ENCODE peak calls at places on chromosomes 12 and 14, in four cellular contexts. One of them, this sample, is unnamed.

GRCh38 chr12:81284137-81284536 is 206.3 kb downstream of the ACSS3 start:
- DNase-seq in effector memory CD8-positive, alpha-beta T cell: no peak
- DNase-seq in NCI-H524 treated with DMSO at 0.1 percent for 48 hours: no peak
- DNase-seq in mesothelial cell of epicardium: no peak
- DNase-seq in this sample: no peak

GRCh38 chr12:128754275-128754674 is 69.5 kb downstream of the SLC15A4 start:
- DNase-seq in NCI-H524 treated with DMSO at 0.1 percent for 48 hours: no peak
- DNase-seq in effector memory CD8-positive, alpha-beta T cell: no peak
- DNase-seq in mesothelial cell of epicardium: no peak
- DNase-seq in this sample: no peak

GRCh38 chr12:51705450-51705849 is 114.4 kb downstream of the SCN8A start:
- DNase-seq in NCI-H524 treated with DMSO at 0.1 percent for 48 hours: no peak
- DNase-seq in effector memory CD8-positive, alpha-beta T cell: no peak
- DNase-seq in mesothelial cell of epicardium: no peak
- DNase-seq in this sample: no peak

GRCh38 chr14:36773136-36773540 is 111.5 kb downstream of the PAX9 start:
- DNase-seq in mesothelial cell of epicardium: no peak
- DNase-seq in NCI-H524 treated with DMSO at 0.1 percent for 48 hours: no peak
- DNase-seq in effector memory CD8-positive, alpha-beta T cell: no peak
- DNase-seq in this sample: no peak

GRCh38 chr12:48958049-48958388 is 732 bp upstream of the ARF3 start:
- DNase-seq in effector memory CD8-positive, alpha-beta T cell: no peak
- DNase-seq in NCI-H524 treated with DMSO at 0.1 percent for 48 hours: no peak
- DNase-seq in mesothelial cell of epicardium: no peak
- DNase-seq in this sample: no peak

GRCh38 chr12:65799331-65799730 is 25.0 kb upstream of the HMGA2 start:
- DNase-seq in mesothelial cell of epicardium: no peak
- DNase-seq in effector memory CD8-positive, alpha-beta T cell: no peak
- DNase-seq in NCI-H524 treated with DMSO at 0.1 percent for 48 hours: no peak
- DNase-seq in this sample: no peak

GRCh38 chr12:23631991-23632390 is 317.5 kb downstream of the SOX5 start:
- DNase-seq in effector memory CD8-positive, alpha-beta T cell: no peak
- DNase-seq in NCI-H524 treated with DMSO at 0.1 percent for 48 hours: no peak
- DNase-seq in mesothelial cell of epicardium: no peak
- DNase-seq in this sample: no peak

GRCh38 chr14:44989497-44990440 is 27.8 kb downstream of the TOGARAM1 start:
- DNase-seq in NCI-H524 treated with DMSO at 0.1 percent for 48 hours: no peak
- DNase-seq in effector memory CD8-positive, alpha-beta T cell: no peak
- DNase-seq in mesothelial cell of epicardium: no peak
- DNase-seq in this sample: no peak

GRCh38 chr12:105761075-105761474 is 377.7 kb downstream of the NUAK1 start:
- DNase-seq in mesothelial cell of epicardium: no peak
- DNase-seq in NCI-H524 treated with DMSO at 0.1 percent for 48 hours: no peak
- DNase-seq in effector memory CD8-positive, alpha-beta T cell: no peak
- DNase-seq in this sample: no peak

GRCh38 chr12:84508325-84508861 is 404.2 kb downstream of the SLC6A15 start:
- DNase-seq in mesothelial cell of epicardium: no peak
- DNase-seq in effector memory CD8-positive, alpha-beta T cell: no peak
- DNase-seq in NCI-H524 treated with DMSO at 0.1 percent for 48 hours: no peak
- DNase-seq in this sample: peak

GRCh38 chr12:100499416-100499815 is 25.8 kb downstream of the NR1H4 start:
- DNase-seq in mesothelial cell of epicardium: no peak
- DNase-seq in effector memory CD8-positive, alpha-beta T cell: no peak
- DNase-seq in NCI-H524 treated with DMSO at 0.1 percent for 48 hours: no peak
- DNase-seq in this sample: no peak

GRCh38 chr12:3772380-3772779 is 19.5 kb upstream of the CRACR2A start:
- DNase-seq in effector memory CD8-positive, alpha-beta T cell: no peak
- DNase-seq in mesothelial cell of epicardium: no peak
- DNase-seq in NCI-H524 treated with DMSO at 0.1 percent for 48 hours: no peak
- DNase-seq in this sample: no peak

GRCh38 chr12:12979731-12980259 is 20.3 kb downstream of the HEBP1 start:
- DNase-seq in mesothelial cell of epicardium: no peak
- DNase-seq in NCI-H524 treated with DMSO at 0.1 percent for 48 hours: no peak
- DNase-seq in effector memory CD8-positive, alpha-beta T cell: no peak
- DNase-seq in this sample: no peak

GRCh38 chr14:94345344-94346072 is 22.4 kb upstream of the SERPINA6 start:
- DNase-seq in effector memory CD8-positive, alpha-beta T cell: peak
- DNase-seq in NCI-H524 treated with DMSO at 0.1 percent for 48 hours: no peak
- DNase-seq in mesothelial cell of epicardium: no peak
- DNase-seq in this sample: no peak

GRCh38 chr12:40065636-40066035 is 40.2 kb downstream of the SLC2A13 start:
- DNase-seq in NCI-H524 treated with DMSO at 0.1 percent for 48 hours: no peak
- DNase-seq in mesothelial cell of epicardium: no peak
- DNase-seq in effector memory CD8-positive, alpha-beta T cell: no peak
- DNase-seq in this sample: no peak

GRCh38 chr12:56032006-56032405 is 9.7 kb upstream of the RPS26 start:
- DNase-seq in effector memory CD8-positive, alpha-beta T cell: no peak
- DNase-seq in NCI-H524 treated with DMSO at 0.1 percent for 48 hours: no peak
- DNase-seq in mesothelial cell of epicardium: no peak
- DNase-seq in this sample: no peak

GRCh38 chr14:80523518-80524117 is 312.3 kb upstream of the DIO2 start:
- DNase-seq in effector memory CD8-positive, alpha-beta T cell: no peak
- DNase-seq in NCI-H524 treated with DMSO at 0.1 percent for 48 hours: peak
- DNase-seq in mesothelial cell of epicardium: no peak
- DNase-seq in this sample: peak

GRCh38 chr12:96810057-96810456 is 97.0 kb upstream of the NEDD1 start:
- DNase-seq in mesothelial cell of epicardium: no peak
- DNase-seq in NCI-H524 treated with DMSO at 0.1 percent for 48 hours: no peak
- DNase-seq in effector memory CD8-positive, alpha-beta T cell: no peak
- DNase-seq in this sample: no peak

GRCh38 chr14:101177301-101178055 is 274.0 kb upstream of the RTL1 start:
- DNase-seq in NCI-H524 treated with DMSO at 0.1 percent for 48 hours: no peak
- DNase-seq in mesothelial cell of epicardium: peak
- DNase-seq in effector memory CD8-positive, alpha-beta T cell: no peak
- DNase-seq in this sample: no peak

GRCh38 chr12:114415525-114415868 is 9.6 kb upstream of the TBX5 start:
- DNase-seq in mesothelial cell of epicardium: no peak
- DNase-seq in effector memory CD8-positive, alpha-beta T cell: no peak
- DNase-seq in NCI-H524 treated with DMSO at 0.1 percent for 48 hours: no peak
- DNase-seq in this sample: no peak

GRCh38 chr14:33726685-33727084 is 224.2 kb downstream of the EGLN3 start:
- DNase-seq in NCI-H524 treated with DMSO at 0.1 percent for 48 hours: no peak
- DNase-seq in mesothelial cell of epicardium: no peak
- DNase-seq in effector memory CD8-positive, alpha-beta T cell: no peak
- DNase-seq in this sample: no peak